ENCODE peak calls at places on chromosomes 4 and X, in seven cellular contexts. One of them, this sample, is unnamed.

GRCh38 chr4:105951198-105951597 is 55.9 kb downstream of the NPNT start:
- DNase-seq in activated T-cell treated with anti-CD3 and anti-CD28 coated beads for 24 hours: no peak
- DNase-seq in stimulated activated CD8-positive, alpha-beta memory T cell treated with anti-CD3 and anti-CD28 coated beads, Interleukin-7, amount 100 ng/mL, for 1 hour: no peak
- DNase-seq in NCI-H446: no peak
- DNase-seq in lower lobe of right lung: no peak
- DNase-seq in kidney glomerular epithelial cell: no peak
- DNase-seq in aorta: no peak
- DNase-seq in this sample: no peak

GRCh38 chr4:53620956-53621355 is 29.7 kb upstream of the LNX1 start:
- DNase-seq in activated T-cell treated with anti-CD3 and anti-CD28 coated beads for 24 hours: no peak
- DNase-seq in stimulated activated CD8-positive, alpha-beta memory T cell treated with anti-CD3 and anti-CD28 coated beads, Interleukin-7, amount 100 ng/mL, for 1 hour: no peak
- DNase-seq in NCI-H446: no peak
- DNase-seq in lower lobe of right lung: no peak
- DNase-seq in kidney glomerular epithelial cell: no peak
- DNase-seq in aorta: no peak
- DNase-seq in this sample: no peak

GRCh38 chrX:103453655-103454054 is 65.6 kb downstream of the RAB40A start:
- DNase-seq in activated T-cell treated with anti-CD3 and anti-CD28 coated beads for 24 hours: no peak
- DNase-seq in stimulated activated CD8-positive, alpha-beta memory T cell treated with anti-CD3 and anti-CD28 coated beads, Interleukin-7, amount 100 ng/mL, for 1 hour: no peak
- DNase-seq in NCI-H446: no peak
- DNase-seq in lower lobe of right lung: no peak
- DNase-seq in kidney glomerular epithelial cell: peak
- DNase-seq in aorta: no peak
- DNase-seq in this sample: no peak

GRCh38 chr4:183343730-183344129 is 21.5 kb upstream of the CLDN24 start:
- DNase-seq in activated T-cell treated with anti-CD3 and anti-CD28 coated beads for 24 hours: no peak
- DNase-seq in stimulated activated CD8-positive, alpha-beta memory T cell treated with anti-CD3 and anti-CD28 coated beads, Interleukin-7, amount 100 ng/mL, for 1 hour: no peak
- DNase-seq in NCI-H446: no peak
- DNase-seq in lower lobe of right lung: no peak
- DNase-seq in kidney glomerular epithelial cell: no peak
- DNase-seq in aorta: no peak
- DNase-seq in this sample: no peak

GRCh38 chrX:112785323-112785722 is 55.3 kb downstream of the AMOT start:
- DNase-seq in activated T-cell treated with anti-CD3 and anti-CD28 coated beads for 24 hours: no peak
- DNase-seq in stimulated activated CD8-positive, alpha-beta memory T cell treated with anti-CD3 and anti-CD28 coated beads, Interleukin-7, amount 100 ng/mL, for 1 hour: no peak
- DNase-seq in NCI-H446: no peak
- DNase-seq in lower lobe of right lung: no peak
- DNase-seq in kidney glomerular epithelial cell: no peak
- DNase-seq in aorta: no peak
- DNase-seq in this sample: no peak

GRCh38 chrX:149510386-149510785 is 5.3 kb upstream of the IDS start:
- DNase-seq in activated T-cell treated with anti-CD3 and anti-CD28 coated beads for 24 hours: no peak
- DNase-seq in stimulated activated CD8-positive, alpha-beta memory T cell treated with anti-CD3 and anti-CD28 coated beads, Interleukin-7, amount 100 ng/mL, for 1 hour: no peak
- DNase-seq in NCI-H446: no peak
- DNase-seq in lower lobe of right lung: no peak
- DNase-seq in kidney glomerular epithelial cell: no peak
- DNase-seq in aorta: no peak
- DNase-seq in this sample: no peak

GRCh38 chr4:81237791-81238190 is 22.8 kb upstream of the PRKG2 start:
- DNase-seq in activated T-cell treated with anti-CD3 and anti-CD28 coated beads for 24 hours: no peak
- DNase-seq in stimulated activated CD8-positive, alpha-beta memory T cell treated with anti-CD3 and anti-CD28 coated beads, Interleukin-7, amount 100 ng/mL, for 1 hour: no peak
- DNase-seq in NCI-H446: no peak
- DNase-seq in lower lobe of right lung: no peak
- DNase-seq in kidney glomerular epithelial cell: no peak
- DNase-seq in aorta: no peak
- DNase-seq in this sample: no peak

GRCh38 chr4:13511101-13511500 is 27.0 kb upstream of the RAB28 start:
- DNase-seq in activated T-cell treated with anti-CD3 and anti-CD28 coated beads for 24 hours: no peak
- DNase-seq in stimulated activated CD8-positive, alpha-beta memory T cell treated with anti-CD3 and anti-CD28 coated beads, Interleukin-7, amount 100 ng/mL, for 1 hour: no peak
- DNase-seq in NCI-H446: no peak
- DNase-seq in lower lobe of right lung: no peak
- DNase-seq in kidney glomerular epithelial cell: no peak
- DNase-seq in aorta: no peak
- DNase-seq in this sample: no peak

GRCh38 chr4:38078590-38079381 is 118.6 kb downstream of the PTTG2 start:
- DNase-seq in activated T-cell treated with anti-CD3 and anti-CD28 coated beads for 24 hours: no peak
- DNase-seq in stimulated activated CD8-positive, alpha-beta memory T cell treated with anti-CD3 and anti-CD28 coated beads, Interleukin-7, amount 100 ng/mL, for 1 hour: no peak
- DNase-seq in NCI-H446: no peak
- DNase-seq in lower lobe of right lung: no peak
- DNase-seq in kidney glomerular epithelial cell: peak
- DNase-seq in aorta: no peak
- DNase-seq in this sample: no peak

GRCh38 chr4:143700420-143701352 is at the start of gene FREM3:
- DNase-seq in activated T-cell treated with anti-CD3 and anti-CD28 coated beads for 24 hours: peak
- DNase-seq in stimulated activated CD8-positive, alpha-beta memory T cell treated with anti-CD3 and anti-CD28 coated beads, Interleukin-7, amount 100 ng/mL, for 1 hour: no peak
- DNase-seq in NCI-H446: no peak
- DNase-seq in lower lobe of right lung: no peak
- DNase-seq in kidney glomerular epithelial cell: no peak
- DNase-seq in aorta: no peak
- DNase-seq in this sample: peak

GRCh38 chr4:126213996-126214395 is 899.2 kb downstream of the FAT4 start:
- DNase-seq in activated T-cell treated with anti-CD3 and anti-CD28 coated beads for 24 hours: no peak
- DNase-seq in stimulated activated CD8-positive, alpha-beta memory T cell treated with anti-CD3 and anti-CD28 coated beads, Interleukin-7, amount 100 ng/mL, for 1 hour: no peak
- DNase-seq in NCI-H446: no peak
- DNase-seq in lower lobe of right lung: peak
- DNase-seq in kidney glomerular epithelial cell: no peak
- DNase-seq in aorta: no peak
- DNase-seq in this sample: no peak

GRCh38 chrX:17032351-17032750 is 85.9 kb downstream of the REPS2 start:
- DNase-seq in activated T-cell treated with anti-CD3 and anti-CD28 coated beads for 24 hours: no peak
- DNase-seq in stimulated activated CD8-positive, alpha-beta memory T cell treated with anti-CD3 and anti-CD28 coated beads, Interleukin-7, amount 100 ng/mL, for 1 hour: no peak
- DNase-seq in NCI-H446: no peak
- DNase-seq in lower lobe of right lung: no peak
- DNase-seq in kidney glomerular epithelial cell: peak
- DNase-seq in aorta: peak
- DNase-seq in this sample: no peak

GRCh38 chr4:29081230-29081955 is 1638.8 kb upstream of the PCDH7 start:
- DNase-seq in activated T-cell treated with anti-CD3 and anti-CD28 coated beads for 24 hours: no peak
- DNase-seq in stimulated activated CD8-positive, alpha-beta memory T cell treated with anti-CD3 and anti-CD28 coated beads, Interleukin-7, amount 100 ng/mL, for 1 hour: no peak
- DNase-seq in NCI-H446: no peak
- DNase-seq in lower lobe of right lung: no peak
- DNase-seq in kidney glomerular epithelial cell: no peak
- DNase-seq in aorta: no peak
- DNase-seq in this sample: no peak

GRCh38 chr4:57089549-57089948 is 20.6 kb downstream of the IGFBP7 start:
- DNase-seq in activated T-cell treated with anti-CD3 and anti-CD28 coated beads for 24 hours: no peak
- DNase-seq in stimulated activated CD8-positive, alpha-beta memory T cell treated with anti-CD3 and anti-CD28 coated beads, Interleukin-7, amount 100 ng/mL, for 1 hour: no peak
- DNase-seq in NCI-H446: no peak
- DNase-seq in lower lobe of right lung: no peak
- DNase-seq in kidney glomerular epithelial cell: no peak
- DNase-seq in aorta: no peak
- DNase-seq in this sample: no peak

This sample was measured in chondrocyte.